ENCODE peak calls at places on chromosomes 1 and 21, in four cellular contexts. I is HT1080, M is GDM1, G is LoVo. L is an unnamed sample.

GRCh38 chr1:28115267-28115666 is 26.9 kb upstream of the EYA3 start:
- DNase-seq in G (no peak), M (peak), I (peak), L (peak)

GRCh38 chr1:32014199-32014936 is 700 bp downstream of the KHDRBS1 start:
- DNase-seq in I (peak), G (peak), M (no peak), L (peak)

GRCh38 chr1:64967381-64967780 is 1.0 kb upstream of the JAK1 start:
- DNase-seq in G (no peak), I (no peak), M (no peak), L (no peak)

GRCh38 chr1:60802884-60803283 is 279.5 kb upstream of the NFIA start:
- DNase-seq in M (no peak), G (no peak), I (no peak), L (no peak)

GRCh38 chr1:4003846-4004505 is 103.9 kb upstream of the C1orf174 start:
- DNase-seq in I (no peak), M (no peak), G (no peak), L (no peak)

GRCh38 chr1:115098979-115099692 is 9.8 kb upstream of the TSPAN2 start:
- DNase-seq in M (peak), G (peak), I (peak), L (peak)

GRCh38 chr1:228091084-228091483 is 8.6 kb downstream of the ARF1 start:
- DNase-seq in M (no peak), I (no peak), G (no peak), L (no peak)

GRCh38 chr21:38910390-38911008 is 104.8 kb downstream of the ETS2 start:
- DNase-seq in M (no peak), I (no peak), G (peak), L (peak)

GRCh38 chr1:30425046-30425445 is 298.3 kb downstream of the MATN1 start:
- DNase-seq in I (no peak), M (no peak), G (no peak), L (no peak)

GRCh38 chr1:68442822-68443556 is 6.8 kb downstream of the RPE65 start:
- DNase-seq in G (peak), M (no peak), I (peak), L (peak)

GRCh38 chr1:230910755-230911117 is 42.4 kb upstream of the C1orf198 start:
- DNase-seq in G (no peak), I (no peak), M (no peak), L (no peak)

GRCh38 chr1:178650950-178651461 is 74.0 kb upstream of the RALGPS2 start:
- DNase-seq in M (no peak), I (peak), G (peak), L (no peak)

GRCh38 chr21:41431788-41432548 is 5.9 kb downstream of the MX1 start:
- DNase-seq in G (no peak), I (no peak), M (no peak), L (no peak)

GRCh38 chr1:192131914-192132313 is 26.3 kb upstream of the RGS18 start:
- DNase-seq in I (no peak), G (no peak), M (no peak), L (no peak)

GRCh38 chr1:95578462-95578861 is 344.5 kb downstream of the RWDD3 start:
- DNase-seq in I (no peak), M (no peak), G (no peak), L (no peak)

GRCh38 chr1:229408458-229409037 is 25.3 kb downstream of the ACTA1 start:
- DNase-seq in M (no peak), I (no peak), G (no peak), L (no peak)

GRCh38 chr1:150577557-150578277 is 1.7 kb downstream of the MCL1 start:
- DNase-seq in I (peak), G (no peak), M (no peak), L (no peak)

GRCh38 chr1:32811265-32811664 is 5.9 kb downstream of the YARS1 start:
- DNase-seq in G (no peak), I (no peak), M (no peak), L (no peak)

GRCh38 chr1:150619576-150620509 is 9.6 kb downstream of the ENSA start:
- DNase-seq in G (no peak), M (no peak), I (peak), L (peak)

GRCh38 chr1:225691377-225691776 is 38.5 kb upstream of the ENAH start:
- DNase-seq in G (no peak), M (no peak), I (no peak), L (peak)

GRCh38 chr1:221567859-221568507 is 173.9 kb downstream of the DUSP10 start:
- DNase-seq in G (no peak), M (no peak), I (no peak), L (no peak)

GRCh38 chr1:37949524-37950152 is 2.8 kb upstream of the INPP5B start:
- DNase-seq in I (no peak), G (no peak), M (no peak), L (no peak)

GRCh38 chr1:111372336-111372965 is 55.1 kb downstream of the OVGP1 start:
- DNase-seq in G (no peak), I (no peak), M (no peak), L (no peak)

GRCh38 chr1:3049905-3050304 is 19.1 kb upstream of the PRDM16 start:
- DNase-seq in G (no peak), I (no peak), M (no peak), L (no peak)

GRCh38 chr1:202162049-202162417 is 1.6 kb upstream of the PTPN7 start:
- DNase-seq in I (no peak), G (no peak), M (peak), L (no peak)

GRCh38 chr1:16212251-16212961 is at the start of gene ARHGEF19:
- DNase-seq in I (no peak), M (no peak), G (no peak), L (peak)

GRCh38 chr1:48223372-48224081 is 1.0 kb downstream of the SLC5A9 start:
- DNase-seq in I (no peak), M (no peak), G (no peak), L (peak)

GRCh38 chr1:13935336-13935735 is 235.3 kb downstream of the PRDM2 start:
- DNase-seq in G (no peak), I (no peak), M (no peak), L (no peak)

GRCh38 chr21:35603471-35603870 is 456.9 kb downstream of the SETD4 start:
- DNase-seq in I (no peak), M (no peak), G (no peak), L (no peak)

GRCh38 chr1:36582066-36582755 is 99.5 kb upstream of the CSF3R start:
- DNase-seq in G (no peak), M (no peak), I (no peak), L (no peak)

GRCh38 chr1:54559111-54559548 is 11.1 kb downstream of the ACOT11 start:
- DNase-seq in M (no peak), I (no peak), G (no peak), L (no peak)

GRCh38 chr1:97212671-97213070 is 491.1 kb downstream of the PTBP2 start:
- DNase-seq in M (no peak), I (no peak), G (no peak), L (no peak)

GRCh38 chr1:156025873-156026272 is 5.1 kb upstream of the SSR2 start:
- DNase-seq in I (peak), G (no peak), M (peak), L (peak)

GRCh38 chr1:177383715-177384114 is 213.0 kb downstream of the BRINP2 start:
- DNase-seq in M (no peak), G (no peak), I (peak), L (no peak)

GRCh38 chr1:54927475-54928240 is 40.7 kb upstream of the DHCR24 start:
- DNase-seq in G (no peak), I (no peak), M (no peak), L (no peak)

GRCh38 chr21:39016740-39017315 is 166.4 kb downstream of the PSMG1 start:
- DNase-seq in G (no peak), M (peak), I (no peak), L (no peak)

GRCh38 chr1:154940880-154941228 is 4.3 kb upstream of the PMVK start:
- DNase-seq in M (no peak), I (no peak), G (no peak), L (no peak)

GRCh38 chr1:15760520-15761211 is 2.1 kb downstream of the FBLIM1 start:
- DNase-seq in I (peak), M (no peak), G (no peak), L (no peak)

GRCh38 chr1:228866498-228866897 is 131.2 kb downstream of the RHOU start:
- DNase-seq in I (no peak), G (no peak), M (no peak), L (no peak)